ENCODE peak calls at places on chromosomes 12 and 14, in four cellular contexts. One of them, this sample, is unnamed.

GRCh38 chr12:26239508-26240328 is 44.3 kb downstream of the SSPN start:
- DNase-seq in SK-N-SH: no peak
- DNase-seq in K562: no peak
- DNase-seq in HepG2: peak
- DNase-seq in this sample: no peak

GRCh38 chr12:130929363-130929762 is 24.3 kb upstream of the ADGRD1 start:
- DNase-seq in SK-N-SH: no peak
- DNase-seq in HepG2: no peak
- DNase-seq in K562: no peak
- DNase-seq in this sample: no peak

GRCh38 chr14:103290494-103290893 is 43.5 kb upstream of the EIF5 start:
- DNase-seq in SK-N-SH: no peak
- DNase-seq in K562: no peak
- DNase-seq in HepG2: no peak
- DNase-seq in this sample: no peak

GRCh38 chr14:67576216-67576615 is 23.9 kb downstream of the PIGH start:
- DNase-seq in K562: no peak
- DNase-seq in SK-N-SH: no peak
- DNase-seq in HepG2: no peak
- DNase-seq in this sample: no peak

GRCh38 chr12:129558036-129558435 is 345.8 kb downstream of the TMEM132D start:
- DNase-seq in SK-N-SH: no peak
- DNase-seq in K562: no peak
- DNase-seq in HepG2: no peak
- DNase-seq in this sample: no peak

GRCh38 chr14:104682107-104682593 is 7.3 kb upstream of the INF2 start:
- DNase-seq in SK-N-SH: peak
- DNase-seq in K562: no peak
- DNase-seq in HepG2: no peak
- DNase-seq in this sample: no peak

GRCh38 chr12:101407054-101407437 is 526 bp downstream of the ARL1 start:
- DNase-seq in HepG2: peak
- DNase-seq in SK-N-SH: no peak
- DNase-seq in K562: no peak
- DNase-seq in this sample: no peak

GRCh38 chr12:57881035-57881973 is 34.8 kb upstream of the CTDSP2 start:
- DNase-seq in K562: no peak
- DNase-seq in SK-N-SH: no peak
- DNase-seq in HepG2: no peak
- DNase-seq in this sample: no peak

GRCh38 chr12:43733687-43734086 is 24.9 kb downstream of the PUS7L start:
- DNase-seq in K562: no peak
- DNase-seq in SK-N-SH: no peak
- DNase-seq in HepG2: no peak
- DNase-seq in this sample: no peak

GRCh38 chr12:56029666-56030293 is 8.9 kb downstream of the IKZF4 start:
- DNase-seq in K562: peak
- DNase-seq in SK-N-SH: peak
- DNase-seq in HepG2: peak
- DNase-seq in this sample: no peak

GRCh38 chr12:65568517-65568916 is 255.8 kb upstream of the HMGA2 start:
- DNase-seq in K562: no peak
- DNase-seq in HepG2: no peak
- DNase-seq in SK-N-SH: no peak
- DNase-seq in this sample: no peak

GRCh38 chr12:56836800-56837663 is 73.9 kb downstream of the HSD17B6 start:
- DNase-seq in K562: no peak
- DNase-seq in HepG2: no peak
- DNase-seq in SK-N-SH: no peak
- DNase-seq in this sample: no peak

GRCh38 chr14:55706893-55707292 is 126.9 kb downstream of the KTN1 start:
- DNase-seq in HepG2: no peak
- DNase-seq in K562: no peak
- DNase-seq in SK-N-SH: no peak
- DNase-seq in this sample: no peak

GRCh38 chr12:54439521-54440255 is 20.6 kb upstream of the ITGA5 start:
- DNase-seq in HepG2: peak
- DNase-seq in SK-N-SH: peak
- DNase-seq in K562: peak
- DNase-seq in this sample: no peak

GRCh38 chr12:6950944-6951540 is at the start of gene PTPN6:
- DNase-seq in K562: no peak
- DNase-seq in HepG2: no peak
- DNase-seq in SK-N-SH: peak
- DNase-seq in this sample: no peak

GRCh38 chr12:53791735-53792326 is 40.1 kb upstream of the CISTR start:
- DNase-seq in K562: peak
- DNase-seq in SK-N-SH: no peak
- DNase-seq in HepG2: no peak
- DNase-seq in this sample: no peak

GRCh38 chr12:53564276-53564675 is 57.0 kb upstream of the NPFF start:
- DNase-seq in HepG2: no peak
- DNase-seq in SK-N-SH: no peak
- DNase-seq in K562: no peak
- DNase-seq in this sample: no peak

GRCh38 chr12:64186789-64187188 is 35.3 kb downstream of the KICS2 start:
- DNase-seq in K562: no peak
- DNase-seq in SK-N-SH: no peak
- DNase-seq in HepG2: no peak
- DNase-seq in this sample: no peak

GRCh38 chr14:93049295-93049694 is 66.4 kb downstream of the ITPK1 start:
- DNase-seq in K562: no peak
- DNase-seq in SK-N-SH: no peak
- DNase-seq in HepG2: no peak
- DNase-seq in this sample: no peak

GRCh38 chr12:3302406-3303041 is 188.5 kb upstream of the PRMT8 start:
- DNase-seq in SK-N-SH: no peak
- DNase-seq in HepG2: no peak
- DNase-seq in K562: no peak
- DNase-seq in this sample: no peak

GRCh38 chr12:3305464-3305863 is 185.5 kb upstream of the PRMT8 start:
- DNase-seq in K562: no peak
- DNase-seq in HepG2: no peak
- DNase-seq in SK-N-SH: no peak
- DNase-seq in this sample: no peak

GRCh38 chr12:3304436-3305135 is 186.4 kb upstream of the PRMT8 start:
- DNase-seq in HepG2: peak
- DNase-seq in K562: no peak
- DNase-seq in SK-N-SH: no peak
- DNase-seq in this sample: no peak

GRCh38 chr12:3305904-3306619 is 184.9 kb upstream of the PRMT8 start:
- DNase-seq in SK-N-SH: no peak
- DNase-seq in K562: no peak
- DNase-seq in HepG2: no peak
- DNase-seq in this sample: no peak

DNA sequence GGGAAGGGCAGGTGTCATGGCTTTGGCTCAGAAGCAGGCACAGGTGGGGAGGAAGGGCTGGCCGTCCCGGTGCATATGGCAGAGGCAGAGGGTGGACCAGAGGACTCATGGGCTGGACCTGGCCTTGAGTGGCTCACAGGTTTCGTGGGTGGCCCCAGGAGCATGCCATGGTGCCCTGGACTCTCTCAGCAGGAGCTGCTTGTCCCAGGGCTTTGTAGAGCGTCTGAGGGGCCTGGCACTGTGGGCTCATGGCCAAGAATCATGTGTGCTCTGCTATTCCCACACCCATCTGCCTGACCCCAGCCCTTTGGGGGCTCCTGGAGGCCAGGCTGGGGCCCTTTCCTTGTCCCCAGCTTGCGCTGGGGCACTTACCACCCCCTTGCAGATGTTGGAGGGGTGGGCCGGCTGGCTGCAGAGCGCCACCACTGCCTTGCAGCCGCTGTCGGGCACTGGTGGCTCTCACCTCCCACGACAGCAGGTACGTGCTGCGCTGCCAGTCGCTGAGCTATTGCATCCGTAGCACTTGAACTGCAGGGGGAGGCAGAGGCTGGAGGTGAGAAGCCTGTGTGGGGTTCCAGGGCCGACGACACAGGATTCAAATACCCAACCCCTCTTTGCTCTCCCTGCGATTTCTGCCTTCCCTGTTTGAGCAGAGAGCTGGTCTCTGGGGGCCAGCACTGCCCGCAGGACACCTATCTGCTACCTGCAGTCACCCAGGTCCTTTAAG is 187.4 kb upstream of the PRMT8 start:
- DNase-seq in K562: no peak
- DNase-seq in SK-N-SH: peak
- DNase-seq in HepG2: peak
- DNase-seq in this sample: no peak
- TF ChIP-seq NFIC in K562: no peak
- TF ChIP-seq NFIC in SK-N-SH: no peak
- TF ChIP-seq NFIC in HepG2: no peak
- TF ChIP-seq NFIC in this sample: no peak

DNA sequence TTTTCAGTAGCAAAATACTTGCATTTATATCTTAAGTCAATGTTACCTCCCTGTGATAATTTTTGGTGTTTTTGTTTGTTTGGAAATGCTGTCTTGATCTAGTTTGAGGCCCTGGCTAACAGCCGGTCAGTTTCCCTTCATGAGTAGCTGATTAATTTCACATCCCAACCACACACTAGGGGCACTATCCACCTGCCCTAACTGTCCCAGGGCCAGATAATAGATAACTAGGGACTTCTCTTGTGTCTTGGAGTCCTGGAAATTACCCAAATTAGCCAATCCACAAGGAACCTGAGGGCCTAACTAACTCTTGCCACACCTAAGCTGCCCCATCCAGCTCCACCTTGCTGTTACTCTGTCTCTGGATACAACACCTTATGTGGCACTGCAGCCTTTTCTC is 399.9 kb downstream of the FOXG1 start:
- DNase-seq in K562: no peak
- DNase-seq in HepG2: no peak
- DNase-seq in SK-N-SH: no peak
- DNase-seq in this sample: no peak
- TF ChIP-seq CHD2 in K562: no peak
- TF ChIP-seq CHD2 in HepG2: no peak
- TF ChIP-seq CHD2 in SK-N-SH: no peak
- TF ChIP-seq CHD2 in this sample: no peak

GRCh38 chr12:50065726-50066310 is 8.4 kb downstream of the ASIC1 start:
- DNase-seq in HepG2: no peak
- DNase-seq in K562: no peak
- DNase-seq in SK-N-SH: no peak
- DNase-seq in this sample: no peak

GRCh38 chr12:50070314-50071060 is 13.1 kb downstream of the ASIC1 start:
- DNase-seq in SK-N-SH: peak
- DNase-seq in K562: peak
- DNase-seq in HepG2: peak
- DNase-seq in this sample: no peak

GRCh38 chr12:50062733-50063452 is 5.5 kb downstream of the ASIC1 start:
- DNase-seq in HepG2: no peak
- DNase-seq in K562: no peak
- DNase-seq in SK-N-SH: no peak
- DNase-seq in this sample: no peak

GRCh38 chr12:50069069-50069468 is 11.7 kb downstream of the ASIC1 start:
- DNase-seq in K562: no peak
- DNase-seq in SK-N-SH: no peak
- DNase-seq in HepG2: no peak
- DNase-seq in this sample: no peak

DNA sequence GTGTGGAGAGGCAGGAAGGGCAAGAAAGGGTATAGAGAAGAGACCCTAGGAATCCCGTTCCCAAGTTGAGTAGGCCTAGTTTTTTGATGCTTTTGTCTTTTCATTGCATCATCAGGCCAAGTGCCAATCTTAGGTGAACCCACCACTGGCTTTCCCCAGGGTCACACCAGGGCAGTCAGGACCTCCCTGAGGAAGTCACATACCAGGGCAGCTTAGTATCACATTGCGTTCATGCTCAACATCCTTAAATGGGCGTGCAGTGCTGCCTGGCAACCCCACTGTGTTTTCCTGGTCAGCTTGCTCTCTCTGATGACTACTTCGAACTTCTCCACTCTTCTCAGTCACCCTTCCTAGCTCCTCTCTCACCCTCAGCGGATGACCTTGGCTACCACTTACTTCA is 9.0 kb downstream of the ASIC1 start:
- DNase-seq in HepG2: no peak
- DNase-seq in K562: no peak
- DNase-seq in SK-N-SH: no peak
- DNase-seq in this sample: no peak
- TF ChIP-seq EP300 in HepG2: no peak
- TF ChIP-seq EP300 in K562: no peak
- TF ChIP-seq EP300 in SK-N-SH: no peak
- TF ChIP-seq EP300 in this sample: no peak

DNA sequence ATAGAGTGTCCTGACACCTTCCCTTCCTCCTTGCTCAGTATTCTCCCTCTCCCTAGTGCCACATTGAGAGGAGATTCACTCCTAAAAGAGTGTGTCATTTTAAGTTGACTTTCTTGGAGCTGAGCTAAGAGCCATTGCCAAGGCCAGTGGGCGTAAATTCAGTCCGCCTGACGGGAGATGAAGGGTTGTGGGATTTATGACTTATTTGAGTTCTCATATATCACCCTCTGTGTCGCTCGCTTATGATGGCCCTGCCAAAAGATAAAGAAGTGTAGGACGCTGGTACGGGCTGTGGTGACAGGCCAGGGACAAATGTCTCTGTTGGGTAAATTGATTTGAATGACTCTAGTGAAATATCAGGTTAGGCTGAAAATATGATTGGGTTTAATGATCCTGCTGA is 867.4 kb downstream of the NRXN3 start:
- DNase-seq in K562: no peak
- DNase-seq in SK-N-SH: no peak
- DNase-seq in HepG2: no peak
- DNase-seq in this sample: no peak
- TF ChIP-seq NFIC in K562: no peak
- TF ChIP-seq NFIC in SK-N-SH: no peak
- TF ChIP-seq NFIC in HepG2: no peak
- TF ChIP-seq NFIC in this sample: no peak

GRCh38 chr12:110379201-110379600 is 24.3 kb downstream of the ANAPC7 start:
- DNase-seq in HepG2: no peak
- DNase-seq in SK-N-SH: no peak
- DNase-seq in K562: no peak
- DNase-seq in this sample: no peak
- TF ChIP-seq CHD2 in HepG2: no peak
- TF ChIP-seq CHD2 in SK-N-SH: no peak
- TF ChIP-seq CHD2 in K562: no peak
- TF ChIP-seq CHD2 in this sample: no peak

This sample was measured in GM12878.